ENCODE peak calls at places on chromosome 13, in nine cellular contexts. O is H9, H is endothelial cell of umbilical vein, E is fibroblast of the aortic adventitia, L is tibial nerve, G is transverse colon, M is AG09319, R is GM13976, I is ovary. N is an unnamed sample.
A peak's percentile ranks its signal among the peaks of the same experiment; 100 is the strongest.

GRCh38 chr13:69585656-69586055 is 522.0 kb upstream of the ATXN8OS start:
- DNase-seq in O (no peak), H (no peak), E (no peak), L (no peak), G (no peak), M (no peak), R (no peak), I (no peak), N (no peak)

GRCh38 chr13:50950808-50951207 is 41.2 kb downstream of the RNASEH2B start:
- DNase-seq in O (no peak), H (no peak), E (peak; percentile 75), L (no peak), G (no peak), M (no peak), R (no peak), I (no peak), N (no peak)

GRCh38 chr13:44814836-44815235 is 174.4 kb downstream of the NUFIP1 start:
- DNase-seq in O (no peak), H (no peak), E (no peak), L (no peak), G (no peak), M (no peak), R (no peak), I (no peak), N (no peak)

GRCh38 chr13:26449063-26449848 is 108.2 kb upstream of the WASF3 start:
- DNase-seq in O (no peak), H (no peak), E (no peak), L (no peak), G (no peak), M (no peak), R (no peak), I (no peak), N (no peak)

GRCh38 chr13:30312859-30313258 is 5.5 kb upstream of the KATNAL1 start:
- DNase-seq in O (no peak), H (peak; percentile 74), E (peak; percentile 78), L (no peak), G (no peak), M (no peak), R (no peak), I (no peak), N (no peak)

GRCh38 chr13:59261928-59262488 is 901.7 kb downstream of the DIAPH3 start:
- DNase-seq in O (peak; percentile 30), H (peak; percentile 16), E (peak; percentile 4), L (no peak), G (no peak), M (no peak), R (no peak), I (no peak), N (no peak)

GRCh38 chr13:43915451-43915850 is 35.7 kb downstream of the LACC1 start:
- DNase-seq in O (no peak), H (no peak), E (peak; percentile 33), L (no peak), G (no peak), M (no peak), R (no peak), I (no peak), N (no peak)

GRCh38 chr13:44749906-44750305 is 173.8 kb upstream of the TSC22D1 start:
- DNase-seq in O (no peak), H (peak; percentile 10), E (no peak), L (no peak), G (no peak), M (no peak), R (no peak), I (no peak), N (no peak)

GRCh38 chr13:106104281-106104901 is 431.1 kb downstream of the EFNB2 start:
- DNase-seq in O (no peak), H (peak; percentile 83), E (peak; percentile 85), L (no peak), G (no peak), M (peak; percentile 4), R (no peak), I (no peak), N (no peak)

GRCh38 chr13:106626473-106626872 is 58.5 kb upstream of the ARGLU1 start:
- DNase-seq in O (no peak), H (no peak), E (no peak), L (no peak), G (no peak), M (no peak), R (no peak), I (no peak), N (no peak)

GRCh38 chr13:38341149-38341692 is 8.4 kb upstream of the UFM1 start:
- DNase-seq in O (no peak), H (no peak), E (no peak), L (no peak), G (no peak), M (no peak), R (no peak), I (no peak), N (no peak)

GRCh38 chr13:65909501-65909900 is 1320.6 kb downstream of the PCDH9 start:
- DNase-seq in O (no peak), H (no peak), E (no peak), L (no peak), G (no peak), M (no peak), R (no peak), I (no peak), N (no peak)

GRCh38 chr13:40984670-40985366 is 34.3 kb downstream of the ELF1 start:
- DNase-seq in O (no peak), H (peak; percentile 76), E (peak; percentile 54), L (no peak), G (no peak), M (no peak), R (no peak), I (no peak), N (no peak)

GRCh38 chr13:110249326-110249725 is 57.6 kb downstream of the COL4A1 start:
- DNase-seq in O (no peak), H (no peak), E (no peak), L (no peak), G (no peak), M (no peak), R (no peak), I (no peak), N (no peak)

GRCh38 chr13:24389506-24389905 is 80.1 kb downstream of the C1QTNF9 start:
- DNase-seq in O (no peak), H (no peak), E (no peak), L (no peak), G (no peak), M (no peak), R (no peak), I (no peak), N (no peak)

GRCh38 chr13:21913010-21913409 is 242.1 kb downstream of the FGF9 start:
- DNase-seq in O (peak; percentile 79), H (no peak), E (no peak), L (no peak), G (no peak), M (no peak), R (peak; percentile 54), I (no peak), N (no peak)
- TF ChIP-seq CTCF in O (peak; percentile 77), H (no peak), E (no peak), L (no peak), G (no peak), M (no peak), R (no peak), I (no peak), N (no peak)

DNA sequence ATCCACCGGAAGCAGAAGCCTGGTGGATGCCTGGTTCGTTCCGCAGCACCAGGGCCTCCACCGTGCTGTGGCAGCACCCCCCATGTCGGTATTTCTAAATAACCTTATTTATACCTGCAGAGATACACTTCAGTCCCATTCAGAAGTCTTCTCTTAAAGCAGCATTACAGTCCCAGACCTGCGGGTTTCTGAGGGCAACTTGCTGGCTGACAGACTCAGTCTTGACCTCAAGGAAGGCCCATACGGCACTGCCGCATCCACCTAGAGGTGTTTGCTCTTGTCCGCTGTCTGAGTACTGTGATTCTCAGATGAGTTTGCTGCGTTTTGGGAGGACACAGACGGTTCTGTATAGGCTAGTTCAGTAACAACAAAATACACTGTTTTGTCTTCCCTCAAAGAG is 16.9 kb upstream of the TEX29 start:
- DNase-seq in O (no peak), H (no peak), E (no peak), L (no peak), G (no peak), M (no peak), R (no peak), I (no peak), N (no peak)
- TF ChIP-seq CTCF in O (no peak), H (no peak), E (no peak), L (no peak), G (no peak), M (no peak), R (no peak), I (no peak), N (no peak)

DNA sequence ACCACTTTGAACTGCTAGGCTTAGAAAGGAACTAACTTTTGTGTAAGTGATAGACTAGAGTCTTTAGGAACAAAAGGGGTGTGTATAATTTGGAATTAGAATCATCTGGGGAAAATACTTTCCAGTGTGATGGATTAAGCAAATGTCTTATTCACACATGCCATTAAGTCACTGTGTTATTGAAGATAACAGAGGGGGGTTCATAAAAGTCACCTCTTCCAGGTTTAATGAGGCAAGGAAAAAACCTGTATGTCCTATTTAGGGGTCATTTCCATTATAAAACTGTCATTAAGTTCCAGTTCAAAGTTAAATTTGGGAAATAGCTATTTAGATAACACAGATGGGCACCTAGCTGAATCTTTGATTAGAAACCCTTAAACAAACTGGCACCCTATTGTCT is 505.0 kb upstream of the GPC6 start:
- DNase-seq in O (no peak), H (no peak), E (no peak), L (no peak), G (no peak), M (no peak), R (no peak), I (no peak), N (no peak)
- TF ChIP-seq CTCF in O (no peak), H (no peak), E (no peak), L (no peak), G (no peak), M (no peak), R (no peak), I (no peak), N (no peak)

GRCh38 chr13:77697208-77698103 is at the start of gene SLAIN1:
- DNase-seq in O (peak; percentile 96), H (peak; percentile 61), E (no peak), L (peak; percentile 41), G (peak; percentile 80), M (no peak), R (peak; percentile 96), I (peak; percentile 75), N (peak; percentile 84)

GRCh38 chr13:77696006-77696862 is 1.3 kb upstream of the SLAIN1 start:
- DNase-seq in O (no peak), H (peak; percentile 12), E (no peak), L (no peak), G (no peak), M (no peak), R (peak; percentile 42), I (no peak), N (no peak)

GRCh38 chr13:77696863-77697207 is 652 bp upstream of the SLAIN1 start:
- DNase-seq in O (no peak), H (peak; percentile 4), E (no peak), L (no peak), G (no peak), M (no peak), R (no peak), I (no peak), N (no peak)

GRCh38 chr13:77699059-77699680 is 1.7 kb downstream of the SLAIN1 start:
- DNase-seq in O (no peak), H (no peak), E (no peak), L (no peak), G (no peak), M (no peak), R (no peak), I (no peak), N (no peak)

GRCh38 chr13:77698211-77699058 is 948 bp downstream of the SLAIN1 start:
- DNase-seq in O (peak; percentile 57), H (peak; percentile 31), E (no peak), L (no peak), G (peak; percentile 44), M (no peak), R (peak; percentile 41), I (peak; percentile 13), N (peak; percentile 15)
- TF ChIP-seq CTCF in O (peak; percentile 37), H (no peak), E (no peak), L (no peak), G (no peak), M (no peak), R (peak; percentile 15), I (no peak), N (no peak)

N was measured in heart right ventricle.